ENCODE peak calls at places on chromosomes 7 and 10, in nine cellular contexts. V is iris pigment epithelial cell; C is cardiac muscle cell; K is neural progenitor cell; T is M059J; A is cardiac fibroblast; H is dermis microvascular lymphatic vessel endothelial cell; X is stimulated activated naive B cell treated with anti-CD40 and anti-IgM and Interleukin-4, amounts not matched to agents 10 μg/mL and 1 μg/mL and 100 μg/mL, for 72 hours; Y is right lobe of liver. P is an unnamed sample.

GRCh38 chr10:29039659-29040309 is 249.1 kb upstream of the LYZL1 start:
- DNase-seq in V (peak; percentile 95), C (no peak), K (no peak), T (peak; percentile 80), A (peak; percentile 88), H (no peak), X (no peak), Y (no peak), P (no peak)

GRCh38 chr10:132710036-132710686 is 75.8 kb downstream of the NKX6-2 start:
- DNase-seq in V (no peak), C (no peak), K (no peak), T (no peak), A (no peak), H (no peak), X (no peak), Y (peak; percentile 37), P (no peak)

GRCh38 chr10:42940487-42941157 is 136.2 kb upstream of the RET start:
- DNase-seq in V (no peak), C (no peak), K (no peak), T (no peak), A (no peak), H (no peak), X (no peak), Y (no peak), P (peak; percentile 28)

GRCh38 chr7:69336976-69337375 is 261.3 kb upstream of the AUTS2 start:
- DNase-seq in V (no peak), C (no peak), K (no peak), T (no peak), A (no peak), H (no peak), X (no peak), Y (no peak), P (no peak)

GRCh38 chr7:34939175-34939574 is 98.1 kb downstream of the DPY19L1 start:
- DNase-seq in V (peak; percentile 97), C (no peak), K (no peak), T (peak; percentile 44), A (peak; percentile 93), H (no peak), X (no peak), Y (peak; percentile 46), P (peak; percentile 34)

GRCh38 chr10:32149257-32149955 is 93.2 kb upstream of the KIF5B start:
- DNase-seq in V (peak; percentile 90), C (no peak), K (no peak), T (peak; percentile 83), A (peak; percentile 97), H (peak; percentile 55), X (no peak), Y (no peak), P (no peak)

GRCh38 chr10:47406870-47407648 is 23.0 kb upstream of the ZNF488 start:
- DNase-seq in V (peak; percentile 83), C (no peak), K (no peak), T (peak; percentile 99), A (peak; percentile 79), H (peak; percentile 35), X (no peak), Y (no peak), P (peak; percentile 17)

GRCh38 chr7:131329176-131329570 is 1.5 kb downstream of the MKLN1 start:
- DNase-seq in V (no peak), C (no peak), K (no peak), T (peak; percentile 30), A (peak; percentile 19), H (peak; percentile 5), X (no peak), Y (peak; percentile 89), P (no peak)

GRCh38 chr10:24457661-24458318 is 248.9 kb downstream of the KIAA1217 start:
- DNase-seq in V (peak; percentile 48), C (no peak), K (no peak), T (peak; percentile 73), A (peak; percentile 46), H (no peak), X (no peak), Y (no peak), P (no peak)

GRCh38 chr10:12981570-12981969 is 19.9 kb downstream of the CCDC3 start:
- DNase-seq in V (peak; percentile 60), C (no peak), K (no peak), T (peak; percentile 90), A (peak; percentile 69), H (no peak), X (no peak), Y (no peak), P (no peak)

GRCh38 chr7:159092701-159093121 is 52.0 kb downstream of the VIPR2 start:
- DNase-seq in V (no peak), C (no peak), K (no peak), T (no peak), A (no peak), H (no peak), X (no peak), Y (no peak), P (no peak)

GRCh38 chr10:3095373-3096139 is 28.2 kb downstream of the PFKP start:
- DNase-seq in V (peak; percentile 100), C (no peak), K (no peak), T (peak; percentile 96), A (peak; percentile 100), H (peak; percentile 98), X (peak; percentile 35), Y (no peak), P (no peak)

GRCh38 chr10:476458-476780 is 213.0 kb downstream of the DIP2C start:
- DNase-seq in V (no peak), C (no peak), K (no peak), T (no peak), A (no peak), H (no peak), X (no peak), Y (no peak), P (no peak)

GRCh38 chr7:138455609-138456008 is 4.5 kb upstream of the TRIM24 start:
- DNase-seq in V (no peak), C (no peak), K (no peak), T (no peak), A (no peak), H (no peak), X (no peak), Y (no peak), P (no peak)

GRCh38 chr7:142120474-142121000 is 9.0 kb downstream of the MGAM2 start:
- DNase-seq in V (no peak), C (no peak), K (no peak), T (no peak), A (no peak), H (no peak), X (no peak), Y (no peak), P (no peak)

GRCh38 chr10:24851595-24851994 is 100.8 kb downstream of the PRTFDC1 start:
- DNase-seq in V (peak; percentile 89), C (no peak), K (no peak), T (no peak), A (peak; percentile 72), H (peak; percentile 92), X (no peak), Y (no peak), P (peak; percentile 35)

GRCh38 chr7:118902600-118902999 is 678.1 kb downstream of the ANKRD7 start:
- DNase-seq in V (no peak), C (no peak), K (no peak), T (no peak), A (no peak), H (no peak), X (no peak), Y (no peak), P (no peak)

GRCh38 chr10:57506414-57507094 is 761.1 kb downstream of the IPMK start:
- DNase-seq in V (no peak), C (no peak), K (no peak), T (no peak), A (no peak), H (no peak), X (no peak), Y (no peak), P (no peak)

GRCh38 chr10:119538632-119539358 is 3.7 kb downstream of the RGS10 start:
- DNase-seq in V (no peak), C (no peak), K (no peak), T (no peak), A (peak; percentile 34), H (no peak), X (no peak), Y (no peak), P (no peak)